ENCODE peak calls at places on chromosomes 11 and 22, in four cellular contexts. F, S, A and E are unnamed samples.

GRCh38 chr11:123072279-123072678 is 10.3 kb upstream of the HSPA8 start:
- DNase-seq in S (no peak), F (no peak), A (no peak), E (no peak)

GRCh38 chr11:18748766-18749375 is 22.9 kb upstream of the IGSF22 start:
- DNase-seq in S (no peak), F (no peak), A (no peak), E (no peak)

GRCh38 chr11:111923351-111923788 is 4.7 kb downstream of the C11orf52 start:
- DNase-seq in S (no peak), A (peak; percentile 75), F (no peak), E (no peak)

GRCh38 chr11:76795285-76795935 is 12.3 kb downstream of the TSKU start:
- DNase-seq in F (no peak), S (no peak), A (no peak), E (no peak)

GRCh38 chr11:48058777-48059176 is 78.4 kb downstream of the PTPRJ start:
- DNase-seq in A (no peak), F (no peak), S (no peak), E (no peak)

GRCh38 chr11:126879516-126879915 is 121.1 kb downstream of the KIRREL3 start:
- DNase-seq in F (no peak), A (no peak), S (no peak), E (no peak)

GRCh38 chr11:14953904-14954303 is 18.2 kb downstream of the CALCA start:
- DNase-seq in A (no peak), F (no peak), S (peak; percentile 8), E (no peak)

GRCh38 chr22:29022101-29022817 is 39.4 kb downstream of the C22orf31 start:
- DNase-seq in A (peak; percentile 71), S (no peak), F (peak; percentile 39), E (no peak)

GRCh38 chr11:85717360-85717927 is 31.4 kb upstream of the CCDC89 start:
- DNase-seq in F (no peak), S (no peak), A (no peak), E (no peak)

GRCh38 chr22:23256986-23257888 is 76.9 kb downstream of the BCR start:
- DNase-seq in A (no peak), S (no peak), F (no peak), E (no peak)

GRCh38 chr11:61154528-61154927 is 6.7 kb downstream of the VPS37C start:
- DNase-seq in A (no peak), F (no peak), S (no peak), E (no peak)

GRCh38 chr11:65116370-65117205 is 913 bp downstream of the ZNHIT2 start:
- DNase-seq in F (no peak), S (no peak), A (no peak), E (no peak)

GRCh38 chr11:95999604-96000003 is 75.7 kb upstream of the MTMR2 start:
- DNase-seq in S (no peak), A (no peak), F (no peak), E (no peak)

GRCh38 chr11:106087815-106088435 is 10.5 kb downstream of the AASDHPPT start:
- DNase-seq in F (no peak), S (peak; percentile 70), A (peak; percentile 62), E (peak; percentile 42)

GRCh38 chr11:65917077-65917433 is 1.8 kb downstream of the C11orf68 start:
- DNase-seq in A (no peak), S (no peak), F (no peak), E (no peak)

GRCh38 chr11:2369320-2369719 is 7.8 kb upstream of the CD81 start:
- DNase-seq in F (no peak), A (no peak), S (no peak), E (no peak)

GRCh38 chr11:76752321-76753175 is 30.6 kb upstream of the TSKU start:
- DNase-seq in S (no peak), F (no peak), A (no peak), E (no peak)

GRCh38 chr22:44891791-44892190 is 118.0 kb downstream of the PHF21B start:
- DNase-seq in F (no peak), S (no peak), A (no peak), E (no peak)
- TF ChIP-seq ETV6 in F (no peak), S (no peak), A (no peak), E (no peak)

GRCh38 chr22:45510376-45511232 is 7.9 kb downstream of the FBLN1 start:
- DNase-seq in A (no peak), S (no peak), F (no peak), E (no peak)
- TF ChIP-seq ETV6 in A (no peak), S (no peak), F (no peak), E (no peak)

DNA sequence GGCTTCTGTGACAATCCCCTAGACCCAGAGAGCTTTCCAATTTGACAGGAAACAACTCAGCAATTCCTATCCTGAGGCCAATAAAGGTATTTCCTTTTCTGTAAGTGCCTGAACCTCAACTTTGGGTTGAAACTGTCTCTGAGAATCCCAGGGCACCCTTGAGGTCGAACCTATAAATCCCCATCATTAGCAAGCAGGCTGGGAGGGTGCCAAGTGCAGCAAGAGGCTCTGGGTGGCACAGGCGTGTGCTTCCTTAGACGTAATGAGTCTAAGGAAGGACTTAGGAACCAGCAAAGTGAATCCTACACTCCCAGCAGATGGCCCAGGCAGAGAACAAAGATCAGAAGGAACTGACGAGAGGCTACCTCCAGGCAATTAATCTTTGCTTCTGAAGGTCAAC is 234.2 kb upstream of the NARS2 start:
- DNase-seq in S (no peak), F (no peak), A (no peak), E (no peak)
- TF ChIP-seq ETV6 in S (no peak), F (no peak), A (no peak), E (no peak)

GRCh38 chr22:49215840-49216239 is 611.8 kb downstream of the BRD1 start:
- DNase-seq in F (no peak), S (no peak), A (no peak), E (no peak)

GRCh38 chr22:49214976-49215375 is 612.7 kb downstream of the BRD1 start:
- DNase-seq in S (no peak), F (no peak), A (no peak), E (peak; percentile 2)

GRCh38 chr22:49212466-49212865 is 615.2 kb downstream of the BRD1 start:
- DNase-seq in F (no peak), S (no peak), A (no peak), E (peak; percentile 4)

GRCh38 chr22:49212002-49212401 is 615.7 kb downstream of the BRD1 start:
- DNase-seq in F (no peak), S (no peak), A (no peak), E (peak; percentile 2)

DNA sequence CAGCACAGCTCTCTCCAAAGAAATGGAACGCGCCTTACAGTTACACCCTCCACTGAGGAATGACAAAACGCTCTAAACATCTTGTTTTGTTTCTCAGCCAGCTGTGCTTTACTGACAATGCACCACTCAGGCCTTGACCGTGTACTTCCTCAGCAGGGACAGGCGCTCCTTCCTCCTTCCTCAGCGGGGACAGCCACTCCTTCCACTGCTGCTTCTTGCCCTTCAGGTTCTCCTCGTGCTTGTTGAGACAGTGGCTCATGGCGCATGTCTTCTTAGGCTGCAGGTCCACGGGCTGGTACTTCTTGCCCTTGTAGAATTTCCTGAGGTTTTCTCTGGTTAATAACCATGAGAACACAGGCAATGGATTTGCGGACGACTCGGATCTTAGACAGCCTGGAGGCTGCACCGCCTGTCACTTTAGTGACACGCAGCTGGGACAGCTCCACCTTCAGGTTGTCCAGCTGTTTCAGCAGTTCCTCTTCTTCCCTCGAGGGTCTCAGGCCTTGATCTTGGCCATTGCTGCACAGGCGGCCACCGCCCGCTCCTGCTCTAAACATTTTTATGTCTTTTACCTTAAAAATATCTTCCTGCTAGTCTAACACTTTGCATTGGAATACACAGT is 613.8 kb downstream of the BRD1 start:
- DNase-seq in S (no peak), A (no peak), F (no peak), E (peak; percentile 10)
- TF ChIP-seq ETV6 in S (no peak), A (no peak), F (no peak), E (no peak)

GRCh38 chr22:21816787-21817496 is 50.5 kb downstream of the MAPK1 start:
- DNase-seq in F (peak; percentile 61), S (peak; percentile 87), A (no peak), E (no peak)
- TF ChIP-seq ETV6 in F (peak; percentile 78), S (no peak), A (no peak), E (no peak)